ENCODE peak calls at places on chromosomes 16 and 17, in seven cellular contexts. B, G, D, H, X, P and W are unnamed samples.

GRCh38 chr17:47781397-47781796 is 40.2 kb downstream of the OSBPL7 start:
- DNase-seq in B (no peak), G (no peak), D (no peak), H (no peak), X (no peak), P (no peak), W (no peak)

GRCh38 chr17:62150471-62150870 is 85.4 kb upstream of the MED13 start:
- DNase-seq in B (no peak), G (no peak), D (no peak), H (no peak), X (no peak), P (no peak), W (no peak)

GRCh38 chr16:11232852-11233726 is 22.9 kb downstream of the SOCS1 start:
- DNase-seq in B (no peak), G (no peak), D (peak; percentile 73), H (peak; percentile 81), X (peak; percentile 49), P (no peak), W (no peak)

GRCh38 chr17:72392056-72393010 is 271.5 kb downstream of the SOX9 start:
- DNase-seq in B (peak; percentile 72), G (no peak), D (no peak), H (no peak), X (no peak), P (peak; percentile 86), W (no peak)

GRCh38 chr16:74774223-74775139 is at the start of gene FA2H:
- DNase-seq in B (no peak), G (peak; percentile 96), D (peak; percentile 58), H (peak; percentile 31), X (peak; percentile 97), P (peak; percentile 63), W (peak; percentile 80)

GRCh38 chr16:54620197-54620596 is 310.5 kb upstream of the IRX5 start:
- DNase-seq in B (no peak), G (no peak), D (no peak), H (no peak), X (no peak), P (no peak), W (no peak)

GRCh38 chr16:69440236-69440635 is 15.8 kb downstream of the CYB5B start:
- DNase-seq in B (no peak), G (no peak), D (no peak), H (no peak), X (no peak), P (no peak), W (no peak)

GRCh38 chr17:29073520-29073919 is 30.6 kb downstream of the PIPOX start:
- DNase-seq in B (no peak), G (no peak), D (no peak), H (no peak), X (no peak), P (no peak), W (no peak)

GRCh38 chr16:4392382-4393242 is 21.0 kb downstream of the VASN start:
- DNase-seq in B (no peak), G (no peak), D (no peak), H (no peak), X (no peak), P (peak; percentile 82), W (no peak)

GRCh38 chr17:39073916-39074315 is 77.5 kb downstream of the PLXDC1 start:
- DNase-seq in B (no peak), G (no peak), D (no peak), H (no peak), X (no peak), P (no peak), W (no peak)

GRCh38 chr17:6497496-6498221 is 53.4 kb downstream of the PIMREG start:
- DNase-seq in B (no peak), G (no peak), D (no peak), H (no peak), X (no peak), P (no peak), W (no peak)

GRCh38 chr17:51322390-51323029 is 62.2 kb downstream of the UTP18 start:
- DNase-seq in B (no peak), G (peak; percentile 30), D (no peak), H (no peak), X (peak; percentile 15), P (peak; percentile 45), W (no peak)

GRCh38 chr17:57869599-57870282 is 19.9 kb upstream of the MRPS23 start:
- DNase-seq in B (peak; percentile 74), G (peak; percentile 72), D (no peak), H (no peak), X (no peak), P (peak; percentile 90), W (no peak)

GRCh38 chr17:8384801-8385335 is 1.9 kb upstream of the RPL26 start:
- DNase-seq in B (no peak), G (peak; percentile 38), D (no peak), H (no peak), X (no peak), P (peak; percentile 63), W (no peak)

GRCh38 chr17:54891176-54891821 is 9.4 kb upstream of the TOM1L1 start:
- DNase-seq in B (peak; percentile 60), G (peak; percentile 80), D (no peak), H (no peak), X (peak; percentile 61), P (peak; percentile 62), W (peak; percentile 22)

GRCh38 chr16:49427771-49428170 is 54.2 kb downstream of the C16orf78 start:
- DNase-seq in B (no peak), G (no peak), D (no peak), H (no peak), X (no peak), P (no peak), W (no peak)

GRCh38 chr17:4215882-4216411 is 47.8 kb downstream of the ANKFY1 start:
- DNase-seq in B (no peak), G (no peak), D (no peak), H (no peak), X (no peak), P (no peak), W (no peak)

GRCh38 chr17:34615326-34615725 is 35.9 kb downstream of the TMEM132E start:
- DNase-seq in B (no peak), G (no peak), D (no peak), H (no peak), X (no peak), P (no peak), W (no peak)

GRCh38 chr16:75265911-75266701 is 14.7 kb upstream of the BCAR1 start:
- DNase-seq in B (no peak), G (peak; percentile 85), D (no peak), H (no peak), X (peak; percentile 83), P (peak; percentile 69), W (peak; percentile 54)

GRCh38 chr17:35804658-35805192 is 4.6 kb upstream of the TAF15 start:
- DNase-seq in B (peak; percentile 90), G (peak; percentile 98), D (no peak), H (no peak), X (peak; percentile 85), P (peak; percentile 81), W (no peak)

GRCh38 chr17:64148699-64149098 is 18.8 kb upstream of the ERN1 start:
- DNase-seq in B (no peak), G (no peak), D (no peak), H (no peak), X (peak; percentile 10), P (peak; percentile 32), W (no peak)

GRCh38 chr16:17448640-17449638 is 21.8 kb downstream of the XYLT1 start:
- DNase-seq in B (no peak), G (no peak), D (peak; percentile 17), H (peak; percentile 1), X (peak; percentile 48), P (no peak), W (no peak)

GRCh38 chr16:84449156-84450140 is 55.0 kb downstream of the MEAK7 start:
- DNase-seq in B (no peak), G (no peak), D (no peak), H (no peak), X (no peak), P (no peak), W (no peak)

GRCh38 chr17:49404371-49404770 is 10.3 kb downstream of the PHB1 start:
- DNase-seq in B (no peak), G (no peak), D (no peak), H (no peak), X (no peak), P (no peak), W (no peak)

GRCh38 chr16:1645914-1646525 is 32.1 kb upstream of the JPT2 start:
- DNase-seq in B (no peak), G (peak; percentile 87), D (no peak), H (peak; percentile 5), X (no peak), P (peak; percentile 87), W (peak; percentile 57)

GRCh38 chr17:50180066-50180465 is 14.3 kb downstream of the SGCA start:
- DNase-seq in B (no peak), G (no peak), D (no peak), H (no peak), X (no peak), P (no peak), W (no peak)

GRCh38 chr16:26051078-26051477 is 359.3 kb downstream of the HS3ST4 start:
- DNase-seq in B (no peak), G (no peak), D (no peak), H (no peak), X (no peak), P (no peak), W (no peak)

GRCh38 chr17:63699638-63700527 is at the start of gene LIMD2:
- DNase-seq in B (no peak), G (peak; percentile 69), D (peak; percentile 78), H (peak; percentile 62), X (peak; percentile 47), P (peak; percentile 38), W (no peak)

GRCh38 chr17:78924481-78925151 is 571 bp downstream of the TIMP2 start:
- DNase-seq in B (no peak), G (no peak), D (no peak), H (no peak), X (peak; percentile 35), P (peak; percentile 38), W (no peak)

GRCh38 chr17:63573634-63574033 is 23.4 kb downstream of the DCAF7 start:
- DNase-seq in B (no peak), G (peak; percentile 54), D (no peak), H (no peak), X (no peak), P (no peak), W (no peak)

GRCh38 chr16:85752511-85753420 is 1.9 kb upstream of the C16orf74 start:
- DNase-seq in B (no peak), G (no peak), D (no peak), H (no peak), X (peak; percentile 79), P (no peak), W (no peak)

GRCh38 chr16:71865173-71865863 is 18.7 kb downstream of the ZNF821 start:
- DNase-seq in B (no peak), G (no peak), D (no peak), H (no peak), X (no peak), P (no peak), W (no peak)

GRCh38 chr17:31674305-31674704 is 184.7 kb downstream of the COPRS start:
- DNase-seq in B (peak; percentile 80), G (no peak), D (no peak), H (no peak), X (no peak), P (peak; percentile 89), W (no peak)

GRCh38 chr16:31471875-31472558 is at the start of gene TGFB1I1:
- DNase-seq in B (peak; percentile 45), G (peak; percentile 56), D (no peak), H (no peak), X (no peak), P (peak; percentile 88), W (no peak)